ENCODE peak calls at places on chromosomes 12 and 14, in seven cellular contexts. D is neural progenitor cell; S is A549; H is fibroblast of villous mesenchyme; Y is left lung; X is ovary; M is activated CD8-positive, alpha-beta memory T cell treated with anti-CD3 and anti-CD28 coated beads, Interleukin-2, amount 50 U/mL, for 4 hours. T is an unnamed sample.

GRCh38 chr14:24313912-24314311 is 2.6 kb downstream of the LTB4R start:
- DNase-seq in Y (peak; percentile 67), D (no peak), X (no peak), S (no peak), M (no peak), H (no peak), T (no peak)

GRCh38 chr14:92362781-92363235 is 39.8 kb downstream of the SLC24A4 start:
- DNase-seq in H (peak; percentile 7), Y (no peak), D (no peak), S (peak; percentile 32), M (no peak), X (no peak), T (no peak)

GRCh38 chr14:89899917-89900680 is 54.4 kb downstream of the EFCAB11 start:
- DNase-seq in Y (no peak), H (peak; percentile 39), M (no peak), X (no peak), D (peak; percentile 35), S (no peak), T (no peak)

GRCh38 chr12:27178723-27179398 is 65.2 kb upstream of the STK38L start:
- DNase-seq in H (peak; percentile 76), S (no peak), Y (no peak), M (no peak), D (no peak), X (no peak), T (no peak)

GRCh38 chr14:51023964-51024363 is 70.9 kb downstream of the TRIM9 start:
- DNase-seq in X (no peak), H (peak; percentile 36), S (no peak), Y (no peak), M (no peak), D (no peak), T (no peak)

GRCh38 chr12:50986961-50987737 is 34.8 kb downstream of the HIGD1C start:
- DNase-seq in H (peak; percentile 78), Y (no peak), M (no peak), S (no peak), D (peak; percentile 50), X (peak; percentile 63), T (no peak)

GRCh38 chr14:64279719-64280668 is 14.2 kb downstream of the ESR2 start:
- DNase-seq in Y (no peak), H (no peak), D (no peak), X (no peak), M (no peak), S (no peak), T (no peak)

GRCh38 chr12:32163596-32163995 is 56.9 kb downstream of the BICD1 start:
- DNase-seq in H (peak; percentile 19), M (no peak), Y (no peak), S (no peak), X (no peak), D (no peak), T (no peak)

GRCh38 chr12:89707992-89708792 is 446 bp downstream of the ATP2B1 start:
- DNase-seq in H (no peak), Y (peak; percentile 90), M (peak; percentile 54), D (peak; percentile 53), S (peak; percentile 29), X (peak; percentile 45), T (no peak)

GRCh38 chr12:132850291-132850690 is 21.6 kb upstream of the GOLGA3 start:
- DNase-seq in S (no peak), H (no peak), M (no peak), D (no peak), Y (peak; percentile 55), X (no peak), T (no peak)

GRCh38 chr12:104163631-104164030 is 25.6 kb upstream of the NFYB start:
- DNase-seq in D (no peak), M (no peak), X (no peak), S (no peak), Y (no peak), H (no peak), T (no peak)

GRCh38 chr12:115010324-115010995 is 326.5 kb upstream of the TBX3 start:
- DNase-seq in X (no peak), H (peak; percentile 45), D (no peak), Y (no peak), S (no peak), M (no peak), T (no peak)

T was measured in esophagus squamous epithelium.